ENCODE peak calls at places on chromosomes 5 and 9, in seven cellular contexts. I, U, S, V, C, Z and B are unnamed samples.

GRCh38 chr9:34227445-34227844 is 48.6 kb downstream of the UBAP1 start:
- DNase-seq in S (no peak), Z (no peak), I (no peak), C (no peak), U (no peak), V (no peak), B (no peak)

GRCh38 chr5:33339413-33339812 is 101.4 kb upstream of the TARS1 start:
- DNase-seq in Z (no peak), V (no peak), U (no peak), C (no peak), I (no peak), S (no peak), B (no peak)

GRCh38 chr5:119484884-119485283 is 32.6 kb downstream of the HSD17B4 start:
- DNase-seq in I (no peak), Z (no peak), C (no peak), S (no peak), V (no peak), U (no peak), B (no peak)

GRCh38 chr9:133691659-133692363 is 46.3 kb downstream of the SARDH start:
- DNase-seq in V (no peak), S (no peak), C (no peak), I (no peak), Z (no peak), U (no peak), B (no peak)

GRCh38 chr9:112867275-112867991 is 23.2 kb downstream of the SLC46A2 start:
- DNase-seq in Z (no peak), V (peak; percentile 31), I (no peak), U (no peak), C (peak; percentile 75), S (no peak), B (no peak)

GRCh38 chr5:143403607-143404415 is at the start of gene NR3C1:
- DNase-seq in S (peak; percentile 84), V (peak; percentile 88), I (peak; percentile 91), U (peak; percentile 89), C (no peak), Z (peak; percentile 85), B (peak; percentile 88)

GRCh38 chr9:123302348-123303214 is 34.2 kb upstream of the STRBP start:
- DNase-seq in Z (no peak), U (no peak), C (no peak), S (no peak), V (no peak), I (no peak), B (no peak)

GRCh38 chr9:35664531-35665470 is at the start of gene ARHGEF39:
- DNase-seq in V (peak; percentile 91), I (peak; percentile 84), S (peak; percentile 66), Z (peak; percentile 53), C (peak; percentile 59), U (peak; percentile 57), B (peak; percentile 47)

GRCh38 chr9:98971915-98972223 is 28.2 kb downstream of the COL15A1 start:
- DNase-seq in I (no peak), C (no peak), Z (no peak), U (no peak), S (no peak), V (no peak), B (no peak)

GRCh38 chr9:5453673-5454072 is 3.3 kb downstream of the CD274 start:
- DNase-seq in V (no peak), C (no peak), S (no peak), U (no peak), Z (no peak), I (no peak), B (no peak)

GRCh38 chr5:91189480-91190332 is 193.4 kb downstream of the ARRDC3 start:
- DNase-seq in C (peak; percentile 28), V (peak; percentile 26), Z (no peak), S (peak; percentile 45), U (no peak), I (no peak), B (no peak)

GRCh38 chr9:105074501-105074900 is 146.5 kb upstream of the ABCA1 start:
- DNase-seq in V (no peak), Z (no peak), U (no peak), I (no peak), S (no peak), C (no peak), B (no peak)

GRCh38 chr5:57499262-57500050 is 16.8 kb upstream of the ACTBL2 start:
- DNase-seq in I (no peak), S (no peak), V (no peak), U (peak; percentile 23), Z (no peak), C (peak; percentile 62), B (no peak)

GRCh38 chr5:106797996-106798395 is 872.7 kb downstream of the EFNA5 start:
- DNase-seq in U (no peak), C (no peak), I (no peak), V (no peak), S (no peak), Z (no peak), B (no peak)

GRCh38 chr9:113966394-113966793 is 90.3 kb downstream of the ZNF618 start:
- DNase-seq in I (no peak), V (peak; percentile 87), Z (no peak), S (no peak), C (no peak), U (no peak), B (no peak)

GRCh38 chr9:90903731-90904422 is 102.3 kb downstream of the SYK start:
- DNase-seq in Z (no peak), S (no peak), V (no peak), I (no peak), U (no peak), C (no peak), B (no peak)

GRCh38 chr9:126146254-126147145 is 180.1 kb upstream of the MVB12B start:
- DNase-seq in Z (no peak), U (no peak), I (no peak), S (no peak), V (peak; percentile 35), C (no peak), B (no peak)

GRCh38 chr9:131521822-131522221 is 9.2 kb downstream of the UCK1 start:
- DNase-seq in V (no peak), S (no peak), U (no peak), I (no peak), C (no peak), Z (no peak), B (no peak)

GRCh38 chr5:125829349-125829748 is 593.9 kb upstream of the GRAMD2B start:
- DNase-seq in C (no peak), V (no peak), I (no peak), Z (no peak), S (no peak), U (no peak), B (no peak)

GRCh38 chr5:80182802-80183645 is 72.8 kb downstream of the SERINC5 start:
- DNase-seq in S (no peak), I (no peak), U (no peak), Z (no peak), V (peak; percentile 26), C (no peak), B (no peak)

GRCh38 chr5:151233576-151234202 is 9.8 kb upstream of the CCDC69 start:
- DNase-seq in Z (no peak), S (no peak), V (peak; percentile 30), U (no peak), I (no peak), C (no peak), B (no peak)

GRCh38 chr9:137030528-137030927 is 1.4 kb downstream of the FUT7 start:
- DNase-seq in I (peak; percentile 48), U (no peak), V (no peak), S (no peak), C (no peak), Z (no peak), B (no peak)

GRCh38 chr9:137030931-137031527 is 859 bp downstream of the FUT7 start:
- DNase-seq in C (no peak), U (no peak), S (no peak), Z (no peak), I (no peak), V (no peak), B (no peak)

GRCh38 chr9:137030006-137030405 is 1.9 kb downstream of the FUT7 start:
- DNase-seq in I (no peak), C (no peak), S (no peak), U (no peak), V (no peak), Z (no peak), B (no peak)

GRCh38 chr9:137032893-137033292 is 1.0 kb upstream of the FUT7 start:
- DNase-seq in V (no peak), C (no peak), Z (no peak), S (peak; percentile 74), U (no peak), I (peak; percentile 69), B (no peak)

GRCh38 chr9:137031904-137032639 is at the start of gene FUT7:
- DNase-seq in Z (no peak), U (no peak), S (no peak), C (no peak), I (no peak), V (no peak), B (no peak)
- H3K27ac ChIP-seq in Z (peak within 1 kb of the TSS; percentile 13), U (peak within 1 kb of the TSS; percentile 74), S (no peak within 1 kb of the TSS), C (no peak within 1 kb of the TSS), I (no peak within 1 kb of the TSS), V (no peak within 1 kb of the TSS), B (peak within 1 kb of the TSS; percentile 94)

DNA sequence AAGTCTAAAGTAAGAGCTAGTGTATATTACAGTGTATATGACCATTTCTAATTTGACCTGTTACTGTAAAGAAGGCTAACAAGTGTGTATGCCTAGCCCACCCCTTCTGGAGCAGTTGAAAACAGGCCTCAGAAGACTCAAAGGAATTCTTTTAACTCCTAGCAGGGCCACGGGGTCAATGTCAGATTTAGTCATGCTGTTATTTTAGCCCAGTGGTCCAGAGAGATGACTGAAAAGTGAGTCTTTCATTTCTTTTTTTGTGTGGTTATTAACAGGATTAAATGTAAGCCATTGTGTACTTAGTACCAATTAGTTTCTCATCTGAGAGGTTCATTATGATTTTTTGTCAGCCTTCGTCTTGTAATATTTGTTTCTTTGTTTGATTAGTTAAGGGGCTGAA is 24.4 kb downstream of the ZCCHC7 start:
- DNase-seq in I (no peak), S (no peak), V (no peak), C (no peak), Z (no peak), U (no peak), B (no peak)
- H3K27ac ChIP-seq in I (no peak overlapping the region), S (no peak overlapping the region), V (no peak overlapping the region), C (no peak overlapping the region), Z (no peak overlapping the region), U (peak overlapping the region; percentile 84), B (no peak overlapping the region)

DNA sequence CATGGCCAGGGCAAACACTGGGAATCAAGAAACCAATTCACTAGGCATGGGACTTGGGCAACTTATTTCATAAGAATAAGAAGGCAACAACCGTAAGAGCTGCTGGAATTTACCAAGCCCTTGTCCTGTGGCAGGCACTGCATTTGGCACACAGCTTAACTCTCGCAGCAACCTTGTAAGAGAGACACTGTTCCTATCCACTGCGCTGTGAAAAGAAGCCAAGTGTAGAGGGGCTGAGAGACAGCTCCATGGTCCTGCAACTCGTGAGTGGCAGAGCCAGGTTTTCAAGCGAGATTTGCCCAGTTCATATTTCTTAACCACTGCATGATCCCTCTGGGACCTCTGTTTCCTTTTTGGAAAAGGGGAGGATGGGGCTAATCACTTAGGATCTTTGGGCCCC is 129.3 kb upstream of the STC2 start:
- DNase-seq in I (no peak), Z (no peak), U (no peak), V (no peak), S (no peak), C (no peak), B (no peak)
- H3K27ac ChIP-seq in I (peak overlapping the region; percentile 77), Z (no peak overlapping the region), U (no peak overlapping the region), V (no peak overlapping the region), S (peak overlapping the region; percentile 27), C (no peak overlapping the region), B (no peak overlapping the region)

DNA sequence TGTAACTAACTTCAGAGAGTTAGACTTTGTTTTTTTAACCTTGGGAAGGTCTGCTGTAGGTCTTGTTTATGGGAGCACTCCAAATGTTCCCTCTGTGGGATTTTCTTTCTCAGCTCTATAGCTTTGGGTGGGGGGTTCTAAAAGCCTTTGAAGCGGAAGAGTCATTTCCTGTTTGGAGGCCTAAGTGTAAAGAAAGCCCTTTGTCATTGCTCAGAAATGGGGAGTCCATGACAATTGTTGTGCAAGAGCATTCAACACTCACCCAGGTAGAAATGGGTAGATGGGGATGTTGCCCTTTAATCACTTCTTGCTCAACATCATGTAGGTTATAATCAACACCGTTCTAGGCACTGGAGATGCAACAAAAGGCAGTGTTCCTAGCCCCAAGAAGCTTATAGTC is 30.3 kb upstream of the MAST4 start:
- DNase-seq in Z (no peak), U (no peak), I (no peak), C (no peak), S (no peak), V (no peak), B (no peak)
- H3K27ac ChIP-seq in Z (no peak overlapping the region), U (no peak overlapping the region), I (no peak overlapping the region), C (no peak overlapping the region), S (no peak overlapping the region), V (no peak overlapping the region), B (no peak overlapping the region)